ENCODE peak calls at places on chromosomes 6 and 20, in four cellular contexts. N is memory B cell, Z is activated T-helper 1 cell treated with Interleukin-2 at 50 U/mL for 16 hours, D is M059J. Y is an unnamed sample.

GRCh38 chr6:18640134-18640533 is 253.0 kb downstream of the RNF144B start:
- DNase-seq in N (no peak), D (no peak), Z (no peak), Y (no peak)

GRCh38 chr6:13455604-13456003 is 31.8 kb downstream of the GFOD1 start:
- DNase-seq in D (no peak), N (no peak), Z (no peak), Y (no peak)

GRCh38 chr6:48670546-48670945 is 559.5 kb upstream of the PTCHD4 start:
- DNase-seq in D (no peak), N (no peak), Z (no peak), Y (peak)

GRCh38 chr6:169847773-169848380 is 96.5 kb downstream of the ERMARD start:
- DNase-seq in Z (no peak), D (peak), N (no peak), Y (no peak)

GRCh38 chr6:26230336-26230735 is 134.7 kb upstream of the BTN3A2 start:
- DNase-seq in N (no peak), Z (no peak), D (no peak), Y (no peak)

GRCh38 chr6:142395768-142396231 is 94.0 kb downstream of the ADGRG6 start:
- DNase-seq in Z (no peak), D (peak), N (no peak), Y (peak)

GRCh38 chr20:57294558-57294957 is 28.1 kb upstream of the BMP7 start:
- DNase-seq in D (no peak), N (no peak), Z (no peak), Y (no peak)

GRCh38 chr6:121896363-121896762 is 460.9 kb downstream of the GJA1 start:
- DNase-seq in N (no peak), Z (no peak), D (peak), Y (no peak)

GRCh38 chr6:7145269-7146078 is 37.7 kb downstream of the RREB1 start:
- DNase-seq in D (no peak), N (no peak), Z (no peak), Y (no peak)

Y was measured in renal cortical epithelial cell.